ENCODE peak calls at places on chromosomes 2 and 18, in ten cellular contexts. X is epithelial cell of esophagus; V is anterior cingulate cortex; A is BE2C; W is Right ventricle myocardium superior; B is NCI-H2171 treated with DMSO at 0.1 percent for 48 hours; O is activated CD4-positive, alpha-beta T cell treated with anti-CD3 and anti-CD28 coated beads for 4 hours; R is GM12864; Q is mucosa of gallbladder; T is Peyer's patch. D is an unnamed sample.

GRCh38 chr18:26091047-26091630 is 726 bp upstream of the SS18 start:
- DNase-seq in X (no peak), V (peak), A (no peak), W (peak), B (no peak), O (no peak), R (peak), Q (peak), T (no peak), D (peak)

GRCh38 chr2:75431757-75432156 is 129.0 kb downstream of the EVA1A start:
- DNase-seq in X (no peak), V (no peak), A (no peak), W (no peak), B (no peak), O (no peak), R (peak), Q (no peak), T (no peak), D (no peak)

GRCh38 chr2:203533696-203534471 is 1.2 kb downstream of the RAPH1 start:
- DNase-seq in X (peak), V (no peak), A (no peak), W (no peak), B (peak), O (peak), R (no peak), Q (no peak), T (no peak), D (no peak)

GRCh38 chr2:46134531-46135229 is 162.5 kb upstream of the EPAS1 start:
- DNase-seq in X (peak), V (no peak), A (no peak), W (peak), B (peak), O (no peak), R (no peak), Q (no peak), T (no peak), D (no peak)

GRCh38 chr2:61368687-61369665 is 101.9 kb downstream of the USP34 start:
- DNase-seq in X (no peak), V (no peak), A (no peak), W (no peak), B (no peak), O (no peak), R (no peak), Q (no peak), T (no peak), D (no peak)

GRCh38 chr2:174011796-174012195 is 46.6 kb upstream of the SP3 start:
- DNase-seq in X (no peak), V (no peak), A (no peak), W (no peak), B (no peak), O (no peak), R (no peak), Q (no peak), T (no peak), D (no peak)

GRCh38 chr2:163008642-163009041 is 170.1 kb upstream of the KCNH7 start:
- DNase-seq in X (no peak), V (no peak), A (no peak), W (no peak), B (no peak), O (no peak), R (no peak), Q (no peak), T (no peak), D (no peak)

GRCh38 chr2:238021327-238021726 is 39.5 kb upstream of the SCLY start:
- DNase-seq in X (peak), V (no peak), A (no peak), W (no peak), B (no peak), O (no peak), R (no peak), Q (no peak), T (no peak), D (no peak)

GRCh38 chr2:36615214-36615613 is 17.2 kb upstream of the FEZ2 start:
- DNase-seq in X (peak), V (no peak), A (peak), W (no peak), B (no peak), O (no peak), R (no peak), Q (no peak), T (no peak), D (no peak)

GRCh38 chr2:127437781-127438726 is 19.8 kb downstream of the PROC start:
- DNase-seq in X (no peak), V (no peak), A (no peak), W (no peak), B (no peak), O (no peak), R (no peak), Q (peak), T (no peak), D (no peak)

GRCh38 chr2:3189961-3190360 is 187.7 kb downstream of the EIPR1 start:
- DNase-seq in X (no peak), V (no peak), A (no peak), W (peak), B (no peak), O (no peak), R (no peak), Q (no peak), T (no peak), D (no peak)

GRCh38 chr2:3736112-3736511 is 32.7 kb downstream of the DCDC2C start:
- DNase-seq in X (no peak), V (no peak), A (no peak), W (no peak), B (no peak), O (no peak), R (no peak), Q (no peak), T (no peak), D (no peak)

GRCh38 chr2:128781888-128782385 is 463.3 kb upstream of the HS6ST1 start:
- DNase-seq in X (no peak), V (no peak), A (no peak), W (no peak), B (no peak), O (no peak), R (no peak), Q (no peak), T (no peak), D (no peak)

GRCh38 chr2:29053223-29053622 is 21.1 kb downstream of the PCARE start:
- DNase-seq in X (peak), V (no peak), A (no peak), W (no peak), B (no peak), O (no peak), R (no peak), Q (no peak), T (no peak), D (no peak)

GRCh38 chr2:83261591-83262136 is 1197.4 kb downstream of the SUCLG1 start:
- DNase-seq in X (no peak), V (no peak), A (no peak), W (no peak), B (no peak), O (no peak), R (no peak), Q (no peak), T (no peak), D (no peak)

GRCh38 chr2:108370080-108370479 is 7.7 kb upstream of the SULT1C4 start:
- DNase-seq in X (peak), V (no peak), A (no peak), W (no peak), B (no peak), O (no peak), R (no peak), Q (no peak), T (no peak), D (no peak)

GRCh38 chr2:125696573-125696972 is 959.4 kb upstream of the GYPC start:
- DNase-seq in X (peak), V (no peak), A (no peak), W (no peak), B (no peak), O (no peak), R (no peak), Q (peak), T (no peak), D (no peak)

GRCh38 chr2:54088191-54088634 is 27.2 kb upstream of the ACYP2 start:
- DNase-seq in X (peak), V (no peak), A (no peak), W (no peak), B (no peak), O (no peak), R (no peak), Q (no peak), T (no peak), D (no peak)

GRCh38 chr2:196718796-196719564 is 79.5 kb downstream of the CCDC150 start:
- DNase-seq in X (no peak), V (no peak), A (peak), W (peak), B (no peak), O (no peak), R (no peak), Q (peak), T (no peak), D (peak)

GRCh38 chr2:167177196-167177595 is 288.9 kb downstream of the XIRP2 start:
- DNase-seq in X (peak), V (no peak), A (no peak), W (no peak), B (no peak), O (no peak), R (no peak), Q (no peak), T (no peak), D (no peak)

GRCh38 chr18:37564796-37565137 is 831 bp downstream of the CELF4 start:
- DNase-seq in X (peak), V (peak), A (no peak), W (peak), B (no peak), O (no peak), R (no peak), Q (peak), T (no peak), D (no peak)

GRCh38 chr2:116810645-116811044 is 1003.8 kb upstream of the DDX18 start:
- DNase-seq in X (peak), V (no peak), A (no peak), W (no peak), B (no peak), O (no peak), R (no peak), Q (no peak), T (no peak), D (no peak)

D was measured in HL-60.